ENCODE peak calls at places on chromosome 2, in nine cellular contexts. One of them, this sample, is unnamed.

GRCh38 chr2:66445781-66446177 is 10.9 kb downstream of the MEIS1 start:
- DNase-seq in NCI-H82: no peak
- DNase-seq in H54: no peak
- DNase-seq in CD4-positive, alpha-beta T cell: no peak
- DNase-seq in IMR-90: no peak
- DNase-seq in substantia nigra: no peak
- DNase-seq in C1 segment of cervical spinal cord: no peak
- DNase-seq in stimulated activated effector memory CD8-positive, alpha-beta T cell treated with anti-CD3 and anti-CD28 coated beads, Interleukin-12 subunit alpha, Interleukin-12 subunit beta, amount 100 ng/mL, for 72 hours: no peak
- DNase-seq in kidney tubule cell: peak; percentile 32
- DNase-seq in this sample: peak; percentile 21

GRCh38 chr2:100422320-100422719 is 4.9 kb upstream of the CHST10 start:
- DNase-seq in NCI-H82: peak; percentile 65
- DNase-seq in H54: peak; percentile 59
- DNase-seq in CD4-positive, alpha-beta T cell: no peak
- DNase-seq in IMR-90: peak; percentile 36
- DNase-seq in substantia nigra: no peak
- DNase-seq in C1 segment of cervical spinal cord: no peak
- DNase-seq in stimulated activated effector memory CD8-positive, alpha-beta T cell treated with anti-CD3 and anti-CD28 coated beads, Interleukin-12 subunit alpha, Interleukin-12 subunit beta, amount 100 ng/mL, for 72 hours: no peak
- DNase-seq in kidney tubule cell: peak; percentile 47
- DNase-seq in this sample: peak; percentile 72

GRCh38 chr2:162072181-162072702 is 1.8 kb downstream of the DPP4 start:
- DNase-seq in NCI-H82: no peak
- DNase-seq in H54: peak; percentile 24
- DNase-seq in CD4-positive, alpha-beta T cell: no peak
- DNase-seq in IMR-90: peak; percentile 90
- DNase-seq in substantia nigra: no peak
- DNase-seq in C1 segment of cervical spinal cord: no peak
- DNase-seq in stimulated activated effector memory CD8-positive, alpha-beta T cell treated with anti-CD3 and anti-CD28 coated beads, Interleukin-12 subunit alpha, Interleukin-12 subunit beta, amount 100 ng/mL, for 72 hours: no peak
- DNase-seq in kidney tubule cell: peak; percentile 76
- DNase-seq in this sample: peak; percentile 32

GRCh38 chr2:156445311-156446218 is 9.4 kb downstream of the GPD2 start:
- DNase-seq in NCI-H82: no peak
- DNase-seq in H54: peak; percentile 40
- DNase-seq in CD4-positive, alpha-beta T cell: no peak
- DNase-seq in IMR-90: peak; percentile 90
- DNase-seq in substantia nigra: no peak
- DNase-seq in C1 segment of cervical spinal cord: no peak
- DNase-seq in stimulated activated effector memory CD8-positive, alpha-beta T cell treated with anti-CD3 and anti-CD28 coated beads, Interleukin-12 subunit alpha, Interleukin-12 subunit beta, amount 100 ng/mL, for 72 hours: no peak
- DNase-seq in kidney tubule cell: peak; percentile 89
- DNase-seq in this sample: peak; percentile 78

GRCh38 chr2:17620280-17620679 is 79.8 kb downstream of the VSNL1 start:
- DNase-seq in NCI-H82: peak; percentile 26
- DNase-seq in H54: no peak
- DNase-seq in CD4-positive, alpha-beta T cell: no peak
- DNase-seq in IMR-90: peak; percentile 4
- DNase-seq in substantia nigra: no peak
- DNase-seq in C1 segment of cervical spinal cord: no peak
- DNase-seq in stimulated activated effector memory CD8-positive, alpha-beta T cell treated with anti-CD3 and anti-CD28 coated beads, Interleukin-12 subunit alpha, Interleukin-12 subunit beta, amount 100 ng/mL, for 72 hours: no peak
- DNase-seq in kidney tubule cell: no peak
- DNase-seq in this sample: peak; percentile 32

GRCh38 chr2:7061921-7062320 is 144.7 kb downstream of the RNF144A start:
- DNase-seq in NCI-H82: no peak
- DNase-seq in H54: no peak
- DNase-seq in CD4-positive, alpha-beta T cell: no peak
- DNase-seq in IMR-90: no peak
- DNase-seq in substantia nigra: no peak
- DNase-seq in C1 segment of cervical spinal cord: no peak
- DNase-seq in stimulated activated effector memory CD8-positive, alpha-beta T cell treated with anti-CD3 and anti-CD28 coated beads, Interleukin-12 subunit alpha, Interleukin-12 subunit beta, amount 100 ng/mL, for 72 hours: no peak
- DNase-seq in kidney tubule cell: no peak
- DNase-seq in this sample: no peak

GRCh38 chr2:3664925-3665324 is 6.9 kb downstream of the ALLC start:
- DNase-seq in NCI-H82: no peak
- DNase-seq in H54: no peak
- DNase-seq in CD4-positive, alpha-beta T cell: peak; percentile 7
- DNase-seq in IMR-90: no peak
- DNase-seq in substantia nigra: no peak
- DNase-seq in C1 segment of cervical spinal cord: no peak
- DNase-seq in stimulated activated effector memory CD8-positive, alpha-beta T cell treated with anti-CD3 and anti-CD28 coated beads, Interleukin-12 subunit alpha, Interleukin-12 subunit beta, amount 100 ng/mL, for 72 hours: no peak
- DNase-seq in kidney tubule cell: no peak
- DNase-seq in this sample: no peak

GRCh38 chr2:112626604-112627059 is 19.1 kb upstream of the SLC20A1 start:
- DNase-seq in NCI-H82: peak; percentile 76
- DNase-seq in H54: no peak
- DNase-seq in CD4-positive, alpha-beta T cell: peak; percentile 65
- DNase-seq in IMR-90: peak; percentile 68
- DNase-seq in substantia nigra: peak; percentile 45
- DNase-seq in C1 segment of cervical spinal cord: peak; percentile 32
- DNase-seq in stimulated activated effector memory CD8-positive, alpha-beta T cell treated with anti-CD3 and anti-CD28 coated beads, Interleukin-12 subunit alpha, Interleukin-12 subunit beta, amount 100 ng/mL, for 72 hours: peak; percentile 54
- DNase-seq in kidney tubule cell: peak; percentile 76
- DNase-seq in this sample: peak; percentile 59

GRCh38 chr2:12717988-12718661 is 1.4 kb downstream of the TRIB2 start:
- DNase-seq in NCI-H82: peak; percentile 69
- DNase-seq in H54: no peak
- DNase-seq in CD4-positive, alpha-beta T cell: peak; percentile 50
- DNase-seq in IMR-90: peak; percentile 27
- DNase-seq in substantia nigra: no peak
- DNase-seq in C1 segment of cervical spinal cord: no peak
- DNase-seq in stimulated activated effector memory CD8-positive, alpha-beta T cell treated with anti-CD3 and anti-CD28 coated beads, Interleukin-12 subunit alpha, Interleukin-12 subunit beta, amount 100 ng/mL, for 72 hours: no peak
- DNase-seq in kidney tubule cell: peak; percentile 26
- DNase-seq in this sample: peak; percentile 30

GRCh38 chr2:150097891-150098595 is 389.4 kb downstream of the RND3 start:
- DNase-seq in NCI-H82: no peak
- DNase-seq in H54: no peak
- DNase-seq in CD4-positive, alpha-beta T cell: no peak
- DNase-seq in IMR-90: peak; percentile 59
- DNase-seq in substantia nigra: no peak
- DNase-seq in C1 segment of cervical spinal cord: no peak
- DNase-seq in stimulated activated effector memory CD8-positive, alpha-beta T cell treated with anti-CD3 and anti-CD28 coated beads, Interleukin-12 subunit alpha, Interleukin-12 subunit beta, amount 100 ng/mL, for 72 hours: no peak
- DNase-seq in kidney tubule cell: peak; percentile 34
- DNase-seq in this sample: peak; percentile 53

GRCh38 chr2:53018830-53019425 is 748.7 kb upstream of the CHAC2 start:
- DNase-seq in NCI-H82: peak; percentile 77
- DNase-seq in H54: no peak
- DNase-seq in CD4-positive, alpha-beta T cell: no peak
- DNase-seq in IMR-90: peak; percentile 34
- DNase-seq in substantia nigra: no peak
- DNase-seq in C1 segment of cervical spinal cord: no peak
- DNase-seq in stimulated activated effector memory CD8-positive, alpha-beta T cell treated with anti-CD3 and anti-CD28 coated beads, Interleukin-12 subunit alpha, Interleukin-12 subunit beta, amount 100 ng/mL, for 72 hours: no peak
- DNase-seq in kidney tubule cell: peak; percentile 11
- DNase-seq in this sample: no peak

GRCh38 chr2:240246173-240246820 is 105.8 kb upstream of the OTOS start:
- DNase-seq in NCI-H82: no peak
- DNase-seq in H54: no peak
- DNase-seq in CD4-positive, alpha-beta T cell: peak; percentile 17
- DNase-seq in IMR-90: no peak
- DNase-seq in substantia nigra: no peak
- DNase-seq in C1 segment of cervical spinal cord: no peak
- DNase-seq in stimulated activated effector memory CD8-positive, alpha-beta T cell treated with anti-CD3 and anti-CD28 coated beads, Interleukin-12 subunit alpha, Interleukin-12 subunit beta, amount 100 ng/mL, for 72 hours: no peak
- DNase-seq in kidney tubule cell: no peak
- DNase-seq in this sample: no peak

GRCh38 chr2:4668381-4668780 is 965.0 kb downstream of the DCDC2C start:
- DNase-seq in NCI-H82: no peak
- DNase-seq in H54: no peak
- DNase-seq in CD4-positive, alpha-beta T cell: no peak
- DNase-seq in IMR-90: no peak
- DNase-seq in substantia nigra: no peak
- DNase-seq in C1 segment of cervical spinal cord: no peak
- DNase-seq in stimulated activated effector memory CD8-positive, alpha-beta T cell treated with anti-CD3 and anti-CD28 coated beads, Interleukin-12 subunit alpha, Interleukin-12 subunit beta, amount 100 ng/mL, for 72 hours: no peak
- DNase-seq in kidney tubule cell: no peak
- DNase-seq in this sample: no peak

GRCh38 chr2:156574112-156574511 is 137.9 kb downstream of the GPD2 start:
- DNase-seq in NCI-H82: no peak
- DNase-seq in H54: no peak
- DNase-seq in CD4-positive, alpha-beta T cell: no peak
- DNase-seq in IMR-90: no peak
- DNase-seq in substantia nigra: no peak
- DNase-seq in C1 segment of cervical spinal cord: no peak
- DNase-seq in stimulated activated effector memory CD8-positive, alpha-beta T cell treated with anti-CD3 and anti-CD28 coated beads, Interleukin-12 subunit alpha, Interleukin-12 subunit beta, amount 100 ng/mL, for 72 hours: no peak
- DNase-seq in kidney tubule cell: no peak
- DNase-seq in this sample: no peak

GRCh38 chr2:9053534-9053931 is 50.0 kb upstream of the MBOAT2 start:
- DNase-seq in NCI-H82: no peak
- DNase-seq in H54: no peak
- DNase-seq in CD4-positive, alpha-beta T cell: no peak
- DNase-seq in IMR-90: no peak
- DNase-seq in substantia nigra: no peak
- DNase-seq in C1 segment of cervical spinal cord: no peak
- DNase-seq in stimulated activated effector memory CD8-positive, alpha-beta T cell treated with anti-CD3 and anti-CD28 coated beads, Interleukin-12 subunit alpha, Interleukin-12 subunit beta, amount 100 ng/mL, for 72 hours: no peak
- DNase-seq in kidney tubule cell: no peak
- DNase-seq in this sample: no peak

GRCh38 chr2:223314831-223315230 is 262.8 kb downstream of the KCNE4 start:
- DNase-seq in NCI-H82: no peak
- DNase-seq in H54: no peak
- DNase-seq in CD4-positive, alpha-beta T cell: no peak
- DNase-seq in IMR-90: peak; percentile 26
- DNase-seq in substantia nigra: no peak
- DNase-seq in C1 segment of cervical spinal cord: no peak
- DNase-seq in stimulated activated effector memory CD8-positive, alpha-beta T cell treated with anti-CD3 and anti-CD28 coated beads, Interleukin-12 subunit alpha, Interleukin-12 subunit beta, amount 100 ng/mL, for 72 hours: no peak
- DNase-seq in kidney tubule cell: peak; percentile 94
- DNase-seq in this sample: no peak

GRCh38 chr2:35989523-35989922 is 366.1 kb upstream of the CRIM1 start:
- DNase-seq in NCI-H82: no peak
- DNase-seq in H54: no peak
- DNase-seq in CD4-positive, alpha-beta T cell: no peak
- DNase-seq in IMR-90: no peak
- DNase-seq in substantia nigra: no peak
- DNase-seq in C1 segment of cervical spinal cord: no peak
- DNase-seq in stimulated activated effector memory CD8-positive, alpha-beta T cell treated with anti-CD3 and anti-CD28 coated beads, Interleukin-12 subunit alpha, Interleukin-12 subunit beta, amount 100 ng/mL, for 72 hours: no peak
- DNase-seq in kidney tubule cell: no peak
- DNase-seq in this sample: no peak

GRCh38 chr2:236665572-236666118 is 96.0 kb downstream of the ACKR3 start:
- DNase-seq in NCI-H82: no peak
- DNase-seq in H54: peak; percentile 46
- DNase-seq in CD4-positive, alpha-beta T cell: no peak
- DNase-seq in IMR-90: no peak
- DNase-seq in substantia nigra: no peak
- DNase-seq in C1 segment of cervical spinal cord: no peak
- DNase-seq in stimulated activated effector memory CD8-positive, alpha-beta T cell treated with anti-CD3 and anti-CD28 coated beads, Interleukin-12 subunit alpha, Interleukin-12 subunit beta, amount 100 ng/mL, for 72 hours: no peak
- DNase-seq in kidney tubule cell: peak; percentile 14
- DNase-seq in this sample: no peak

GRCh38 chr2:58800846-58801245 is 559.7 kb upstream of the FANCL start:
- DNase-seq in NCI-H82: no peak
- DNase-seq in H54: no peak
- DNase-seq in CD4-positive, alpha-beta T cell: no peak
- DNase-seq in IMR-90: no peak
- DNase-seq in substantia nigra: no peak
- DNase-seq in C1 segment of cervical spinal cord: no peak
- DNase-seq in stimulated activated effector memory CD8-positive, alpha-beta T cell treated with anti-CD3 and anti-CD28 coated beads, Interleukin-12 subunit alpha, Interleukin-12 subunit beta, amount 100 ng/mL, for 72 hours: no peak
- DNase-seq in kidney tubule cell: no peak
- DNase-seq in this sample: no peak

GRCh38 chr2:71801969-71802368 is 345.7 kb downstream of the CYP26B1 start:
- DNase-seq in NCI-H82: peak; percentile 32
- DNase-seq in H54: peak; percentile 50
- DNase-seq in CD4-positive, alpha-beta T cell: peak; percentile 10
- DNase-seq in IMR-90: peak; percentile 25
- DNase-seq in substantia nigra: no peak
- DNase-seq in C1 segment of cervical spinal cord: no peak
- DNase-seq in stimulated activated effector memory CD8-positive, alpha-beta T cell treated with anti-CD3 and anti-CD28 coated beads, Interleukin-12 subunit alpha, Interleukin-12 subunit beta, amount 100 ng/mL, for 72 hours: no peak
- DNase-seq in kidney tubule cell: peak; percentile 36
- DNase-seq in this sample: peak; percentile 83

GRCh38 chr2:219081096-219081495 is 20.4 kb upstream of the IHH start:
- DNase-seq in NCI-H82: no peak
- DNase-seq in H54: no peak
- DNase-seq in CD4-positive, alpha-beta T cell: no peak
- DNase-seq in IMR-90: no peak
- DNase-seq in substantia nigra: no peak
- DNase-seq in C1 segment of cervical spinal cord: no peak
- DNase-seq in stimulated activated effector memory CD8-positive, alpha-beta T cell treated with anti-CD3 and anti-CD28 coated beads, Interleukin-12 subunit alpha, Interleukin-12 subunit beta, amount 100 ng/mL, for 72 hours: no peak
- DNase-seq in kidney tubule cell: no peak
- DNase-seq in this sample: no peak

GRCh38 chr2:240433973-240434727 is 1.3 kb upstream of the GPC1 start:
- DNase-seq in NCI-H82: no peak
- DNase-seq in H54: peak; percentile 99
- DNase-seq in CD4-positive, alpha-beta T cell: no peak
- DNase-seq in IMR-90: peak; percentile 98
- DNase-seq in substantia nigra: no peak
- DNase-seq in C1 segment of cervical spinal cord: peak; percentile 17
- DNase-seq in stimulated activated effector memory CD8-positive, alpha-beta T cell treated with anti-CD3 and anti-CD28 coated beads, Interleukin-12 subunit alpha, Interleukin-12 subunit beta, amount 100 ng/mL, for 72 hours: no peak
- DNase-seq in kidney tubule cell: peak; percentile 86
- DNase-seq in this sample: peak; percentile 93

This sample was measured in AG20443.